ENCODE peak calls at places on chromosome 15, in six cellular contexts. Q is heart left ventricle, Y is tibial nerve, N is ovary, T is K562, R is adrenal gland. A is an unnamed sample.

GRCh38 chr15:29058903-29059539 is 173.2 kb downstream of the APBA2 start:
- DNase-seq in R (no peak), N (no peak), Q (no peak), Y (no peak), T (no peak), A (no peak)

GRCh38 chr15:57509965-57510364 is 81.7 kb upstream of the MYZAP start:
- DNase-seq in N (no peak), T (no peak), R (no peak), Y (no peak), Q (no peak), A (no peak)

GRCh38 chr15:26634319-26634718 is 138.5 kb downstream of the GABRB3 start:
- DNase-seq in Q (no peak), Y (no peak), R (no peak), T (no peak), N (no peak), A (no peak)

GRCh38 chr15:77702211-77702957 is 69.7 kb upstream of the LINGO1 start:
- DNase-seq in T (peak), N (no peak), Y (no peak), Q (no peak), R (no peak), A (peak)

GRCh38 chr15:88431441-88431840 is 35.7 kb downstream of the MRPL46 start:
- DNase-seq in T (no peak), R (no peak), Y (no peak), Q (no peak), N (no peak), A (no peak)

GRCh38 chr15:43975326-43975725 is 148.5 kb downstream of the WDR76 start:
- DNase-seq in Y (no peak), N (no peak), T (no peak), Q (no peak), R (no peak), A (no peak)

GRCh38 chr15:48040166-48040817 is 80.5 kb upstream of the SLC24A5 start:
- DNase-seq in R (peak), N (no peak), T (no peak), Y (no peak), Q (no peak), A (peak)

GRCh38 chr15:55707985-55708384 is 35.0 kb downstream of the PRTG start:
- DNase-seq in Y (no peak), Q (no peak), N (no peak), R (no peak), T (no peak), A (no peak)

GRCh38 chr15:23516866-23517265 is 48.6 kb upstream of the MKRN3 start:
- DNase-seq in R (no peak), N (no peak), Q (no peak), T (no peak), Y (no peak), A (no peak)

GRCh38 chr15:68808770-68809169 is 11.9 kb downstream of the ANP32A start:
- DNase-seq in Q (no peak), R (no peak), N (no peak), T (no peak), Y (no peak), A (peak)

GRCh38 chr15:79373728-79374127 is 58.4 kb upstream of the MINAR1 start:
- DNase-seq in Q (no peak), R (no peak), Y (no peak), T (no peak), N (no peak), A (no peak)

GRCh38 chr15:72796210-72796514 is 12.6 kb upstream of the ADPGK start:
- DNase-seq in T (no peak), R (no peak), Y (no peak), N (no peak), Q (no peak), A (no peak)

GRCh38 chr15:100022426-100022825 is 289.2 kb upstream of the LYSMD4 start:
- DNase-seq in Q (no peak), R (no peak), Y (no peak), N (no peak), T (no peak), A (no peak)

GRCh38 chr15:82095803-82096202 is 50.0 kb upstream of the MEX3B start:
- DNase-seq in Y (no peak), N (no peak), Q (no peak), T (no peak), R (no peak), A (no peak)

GRCh38 chr15:71218272-71218805 is 103.1 kb downstream of the THSD4 start:
- DNase-seq in Q (no peak), Y (no peak), R (no peak), N (no peak), T (no peak), A (no peak)

GRCh38 chr15:57718309-57718708 is 11.8 kb downstream of the POLR2M start:
- DNase-seq in T (no peak), Y (no peak), Q (no peak), R (no peak), N (no peak), A (no peak)

GRCh38 chr15:101307897-101308603 is 13.0 kb upstream of the SNRPA1 start:
- DNase-seq in Y (no peak), N (no peak), T (no peak), Q (no peak), R (no peak), A (peak)

GRCh38 chr15:100729461-100729860 is 127.1 kb downstream of the ASB7 start:
- DNase-seq in R (no peak), Q (no peak), T (no peak), N (no peak), Y (no peak), A (no peak)

GRCh38 chr15:50261979-50262378 is 3.5 kb downstream of the HDC start:
- DNase-seq in Q (no peak), Y (no peak), N (no peak), R (no peak), T (peak), A (no peak)

GRCh38 chr15:70308011-70308761 is 210.5 kb upstream of the TLE3 start:
- DNase-seq in Q (no peak), N (no peak), R (no peak), T (no peak), Y (no peak), A (no peak)

GRCh38 chr15:28948036-28948435 is 62.3 kb downstream of the APBA2 start:
- DNase-seq in Q (no peak), Y (no peak), R (no peak), T (no peak), N (no peak), A (no peak)

GRCh38 chr15:81023483-81024264 is 23.0 kb downstream of the TLNRD1 start:
- DNase-seq in R (peak), Y (peak), Q (peak), T (peak), N (peak), A (peak)

GRCh38 chr15:50767332-50767861 is 1.9 kb upstream of the SPPL2A start:
- DNase-seq in Q (peak), T (no peak), R (peak), N (no peak), Y (no peak), A (no peak)

GRCh38 chr15:48803877-48804276 is 7.0 kb downstream of the CEP152 start:
- DNase-seq in R (no peak), T (no peak), N (no peak), Y (no peak), Q (no peak), A (no peak)

GRCh38 chr15:99564221-99565030 is 1.4 kb upstream of the MEF2A start:
- DNase-seq in Q (peak), T (no peak), R (peak), N (peak), Y (no peak), A (peak)

GRCh38 chr15:82792068-82792467 is 13.8 kb downstream of the FSD2 start:
- DNase-seq in T (no peak), N (no peak), Y (no peak), R (no peak), Q (no peak), A (no peak)

GRCh38 chr15:22918056-22918455 is 62.1 kb downstream of the CYFIP1 start:
- DNase-seq in Q (no peak), N (no peak), Y (no peak), R (no peak), T (no peak), A (no peak)

DNA sequence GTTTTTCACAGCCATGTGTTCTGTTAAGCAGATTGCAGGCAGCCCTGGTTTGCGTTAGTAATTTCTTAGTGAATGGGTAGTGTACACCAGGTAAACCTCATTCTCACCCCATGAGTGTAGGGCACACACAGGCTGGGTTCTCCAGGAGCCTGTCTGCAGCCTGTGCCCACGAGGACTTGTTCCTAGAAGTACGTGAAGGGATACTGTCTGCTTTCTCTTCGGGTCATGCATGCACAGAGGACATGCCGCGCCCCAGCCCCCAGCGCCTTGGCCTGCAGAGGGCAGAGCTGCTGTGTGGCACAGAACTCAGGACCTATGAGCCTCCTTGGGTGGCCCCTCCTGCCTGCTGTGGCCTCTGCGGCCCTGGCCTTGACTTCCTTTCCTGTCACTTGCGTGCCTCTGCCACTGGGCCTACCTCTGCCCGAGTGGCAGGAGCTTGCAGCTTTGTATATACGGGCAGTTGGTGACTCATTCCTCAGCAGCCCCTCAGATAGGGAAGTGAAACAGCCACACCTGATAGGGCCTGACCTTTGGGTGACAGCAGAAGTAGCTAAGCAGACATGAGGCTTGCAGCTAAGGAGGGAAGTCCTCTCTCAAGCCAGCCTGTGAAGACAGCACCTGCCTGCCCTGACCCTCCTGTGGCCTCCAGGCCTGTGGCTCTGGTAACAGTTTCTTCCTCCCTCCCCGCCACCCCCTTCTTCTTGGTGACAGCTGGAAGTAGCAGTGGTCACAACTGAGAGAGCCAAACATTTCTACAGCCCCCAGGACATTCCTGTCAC is 19.5 kb downstream of the PPCDC start:
- DNase-seq in Q (peak), Y (peak), T (peak), N (peak), R (peak), A (peak)
- H3K4me3 ChIP-seq in Q (no peak), Y (no peak), T (no peak), N (no peak), R (no peak), A (no peak)

GRCh38 chr15:92845109-92845508 is 55.0 kb upstream of the CHD2 start:
- DNase-seq in N (no peak), Q (no peak), T (no peak), Y (no peak), R (no peak), A (no peak)
- H3K27ac ChIP-seq in N (no peak), Q (peak), T (peak), Y (no peak), R (peak), A (peak)

GRCh38 chr15:64647367-64647766 is 128.0 kb downstream of the RBPMS2 start:
- DNase-seq in T (no peak), Q (no peak), N (no peak), Y (no peak), R (no peak), A (no peak)
- TF ChIP-seq POLR2A in T (no peak), Q (no peak), N (no peak), Y (no peak), R (no peak), A (no peak)

DNA sequence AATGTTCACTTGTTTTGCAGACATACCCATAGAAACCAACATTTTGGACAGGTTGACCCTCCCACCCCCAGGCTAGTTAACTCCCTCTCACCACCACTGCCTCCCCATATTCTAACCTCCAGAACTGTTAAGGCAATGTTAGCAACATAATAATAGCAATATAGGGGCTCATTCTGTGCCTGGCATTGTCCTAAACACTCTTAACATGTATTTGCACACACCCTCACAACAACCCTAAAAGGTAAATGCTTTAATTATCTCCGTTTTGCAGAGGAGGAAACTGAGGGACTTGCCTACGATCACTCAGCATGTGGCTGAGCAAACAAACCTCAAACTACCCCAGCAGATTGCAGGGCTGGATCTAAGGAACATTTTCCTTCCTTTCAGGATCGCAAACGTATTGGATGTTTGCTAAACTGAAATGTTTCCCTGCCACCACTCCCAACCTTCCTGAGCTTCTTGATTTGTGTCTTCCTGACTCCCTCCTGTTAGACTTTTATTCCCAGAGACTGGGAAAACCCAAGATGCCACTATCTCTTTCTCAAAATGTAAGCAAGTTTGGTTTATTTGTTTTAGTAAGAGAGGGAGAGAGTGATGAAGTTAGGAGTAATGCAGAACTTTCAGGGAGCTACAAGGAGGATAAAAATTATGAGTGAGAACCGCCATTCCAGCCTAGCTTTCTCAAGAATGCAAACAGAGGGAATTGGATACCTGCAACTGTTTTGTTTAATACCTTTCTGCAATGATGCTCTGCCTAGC is 1.3 kb downstream of the SCG5 start:
- DNase-seq in Q (no peak), T (no peak), Y (no peak), R (no peak), N (no peak), A (no peak)
- H3K4me3 ChIP-seq in Q (no peak), T (no peak), Y (no peak), R (no peak), N (no peak), A (no peak)

DNA sequence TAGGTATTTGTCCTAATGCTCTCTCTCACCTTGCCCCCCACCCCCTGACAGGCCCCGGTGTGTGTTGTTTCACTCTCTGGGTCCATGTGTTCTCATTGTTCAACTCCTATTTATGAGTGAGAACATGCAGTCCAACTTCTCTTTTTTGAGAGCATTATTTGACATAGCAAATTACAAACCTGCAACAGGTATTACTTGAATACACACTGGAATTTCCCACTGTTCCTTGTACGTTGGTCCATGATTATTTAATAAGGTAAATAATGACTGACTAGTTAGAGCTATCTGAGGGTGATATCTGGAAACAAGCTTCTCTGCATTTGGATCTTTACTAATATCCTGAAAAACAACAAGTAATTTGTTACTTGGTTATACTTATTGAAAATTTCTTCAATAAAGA is 24.1 kb downstream of the ICE2 start:
- DNase-seq in R (no peak), T (no peak), Y (no peak), Q (no peak), N (no peak), A (no peak)
- H3K27ac ChIP-seq in R (no peak), T (no peak), Y (no peak), Q (no peak), N (no peak), A (no peak)

DNA sequence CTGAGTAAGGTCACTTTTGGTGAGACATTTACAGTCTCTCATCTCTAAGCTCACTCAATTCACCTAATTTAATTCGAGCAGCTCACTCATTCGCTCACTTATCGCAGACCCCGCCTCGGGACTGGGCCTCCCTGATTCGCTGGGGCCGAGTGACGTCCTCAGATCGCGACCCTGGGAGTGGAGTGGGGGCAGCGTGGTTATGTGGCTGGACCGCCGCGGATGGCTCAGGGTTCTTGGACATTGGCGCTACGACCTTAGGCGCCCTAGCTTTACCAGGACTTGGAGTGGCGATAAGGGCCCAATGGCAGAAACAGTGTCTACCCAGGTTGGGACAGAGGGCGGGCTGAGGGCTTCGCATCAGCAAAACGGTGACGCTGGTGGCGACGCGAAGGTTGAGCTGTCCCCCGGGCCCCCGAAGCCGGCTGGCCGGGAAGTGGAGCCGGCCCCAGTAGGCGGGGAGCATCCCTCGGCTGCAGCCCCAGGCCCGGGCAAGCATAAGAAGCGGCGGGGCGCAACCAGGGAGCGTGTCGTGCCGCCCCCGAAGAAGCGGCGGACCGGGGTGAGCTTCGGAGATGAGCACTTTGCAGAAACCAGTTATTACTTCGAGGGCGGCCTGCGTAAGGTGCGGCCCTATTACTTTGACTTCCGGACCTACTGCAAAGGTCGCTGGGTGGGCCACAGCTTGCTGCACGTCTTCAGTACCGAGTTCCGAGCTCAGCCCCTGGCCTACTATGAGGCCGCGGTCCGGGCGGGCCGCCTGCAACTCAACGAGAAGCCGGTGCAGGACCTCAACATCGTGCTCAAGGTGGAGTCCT is at the start of gene RPUSD2:
- DNase-seq in Y (peak), Q (peak), N (peak), T (peak), R (peak), A (peak)
- TF ChIP-seq POLR2A in Y (peak), Q (peak), N (peak), T (peak), R (peak), A (peak)

GRCh38 chr15:66706225-66706732 is 4.2 kb downstream of the SMAD6 start:
- DNase-seq in T (peak), R (no peak), Y (no peak), N (no peak), Q (peak), A (no peak)
- H3K4me3 ChIP-seq in T (no peak), R (no peak), Y (no peak), N (peak), Q (peak), A (no peak)